ENCODE peak calls at places on chromosomes 4 and X, in four cellular contexts. One of them, this sample, is unnamed.

GRCh38 chrX:70921709-70922352 is 9.1 kb downstream of the SLC7A3 start:
- DNase-seq in astrocyte of the spinal cord: no peak
- DNase-seq in stomach: no peak
- DNase-seq in endodermal cell: no peak
- DNase-seq in this sample: no peak

GRCh38 chr4:176303938-176304337 is 15.8 kb upstream of the SPCS3 start:
- DNase-seq in stomach: no peak
- DNase-seq in endodermal cell: no peak
- DNase-seq in astrocyte of the spinal cord: no peak
- DNase-seq in this sample: no peak

GRCh38 chr4:675980-676870 is 1.9 kb downstream of the MYL5 start:
- DNase-seq in stomach: no peak
- DNase-seq in endodermal cell: no peak
- DNase-seq in astrocyte of the spinal cord: no peak
- DNase-seq in this sample: no peak

GRCh38 chr4:114263233-114263632 is 283.8 kb upstream of the ARSJ start:
- DNase-seq in endodermal cell: no peak
- DNase-seq in stomach: no peak
- DNase-seq in astrocyte of the spinal cord: peak; percentile 59
- DNase-seq in this sample: peak; percentile 54

GRCh38 chr4:41339812-41340809 is 83.4 kb downstream of the UCHL1 start:
- DNase-seq in endodermal cell: peak; percentile 78
- DNase-seq in astrocyte of the spinal cord: peak; percentile 54
- DNase-seq in stomach: no peak
- DNase-seq in this sample: peak; percentile 68

GRCh38 chr4:76447326-76447954 is 12.4 kb downstream of the SHROOM3 start:
- DNase-seq in astrocyte of the spinal cord: peak; percentile 72
- DNase-seq in stomach: no peak
- DNase-seq in endodermal cell: no peak
- DNase-seq in this sample: peak; percentile 70

GRCh38 chr4:79331126-79331876 is 5.4 kb upstream of the NAA11 start:
- DNase-seq in endodermal cell: no peak
- DNase-seq in stomach: no peak
- DNase-seq in astrocyte of the spinal cord: peak; percentile 3
- DNase-seq in this sample: peak; percentile 10

GRCh38 chrX:68852046-68852445 is 23.2 kb downstream of the EFNB1 start:
- DNase-seq in astrocyte of the spinal cord: no peak
- DNase-seq in stomach: no peak
- DNase-seq in endodermal cell: no peak
- DNase-seq in this sample: no peak

DNA sequence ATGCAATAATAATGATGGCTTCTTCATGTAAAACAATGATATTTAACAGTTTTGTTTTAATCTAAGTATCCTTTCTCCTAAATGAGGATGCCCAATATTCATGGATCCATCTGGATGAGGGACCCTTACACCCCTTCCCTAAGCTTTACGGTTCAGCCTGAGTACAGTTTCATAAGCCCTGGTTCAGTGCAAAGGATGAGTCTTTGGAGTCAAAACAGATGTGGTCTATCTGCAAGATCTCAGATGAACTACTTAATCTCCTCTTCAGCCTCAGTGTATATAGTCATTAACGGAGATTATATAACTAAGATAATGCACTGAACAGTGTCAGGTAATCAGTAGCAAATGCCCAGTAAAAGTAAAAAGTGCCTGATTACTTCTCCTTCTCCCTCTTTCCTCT is 22.1 kb downstream of the ANXA5 start:
- DNase-seq in stomach: no peak
- DNase-seq in astrocyte of the spinal cord: no peak
- DNase-seq in endodermal cell: no peak
- DNase-seq in this sample: no peak
- TF ChIP-seq CTCF in stomach: no peak
- TF ChIP-seq CTCF in astrocyte of the spinal cord: no peak
- TF ChIP-seq CTCF in endodermal cell: no peak
- TF ChIP-seq CTCF in this sample: no peak

GRCh38 chr4:168600796-168601583 is 104.1 kb downstream of the PALLD start:
- DNase-seq in endodermal cell: no peak
- DNase-seq in astrocyte of the spinal cord: no peak
- DNase-seq in stomach: no peak
- DNase-seq in this sample: no peak
- H3K4me3 ChIP-seq in endodermal cell: no peak overlapping the region
- H3K4me3 ChIP-seq in astrocyte of the spinal cord: no peak overlapping the region
- H3K4me3 ChIP-seq in stomach: no peak overlapping the region
- H3K4me3 ChIP-seq in this sample: no peak overlapping the region

DNA sequence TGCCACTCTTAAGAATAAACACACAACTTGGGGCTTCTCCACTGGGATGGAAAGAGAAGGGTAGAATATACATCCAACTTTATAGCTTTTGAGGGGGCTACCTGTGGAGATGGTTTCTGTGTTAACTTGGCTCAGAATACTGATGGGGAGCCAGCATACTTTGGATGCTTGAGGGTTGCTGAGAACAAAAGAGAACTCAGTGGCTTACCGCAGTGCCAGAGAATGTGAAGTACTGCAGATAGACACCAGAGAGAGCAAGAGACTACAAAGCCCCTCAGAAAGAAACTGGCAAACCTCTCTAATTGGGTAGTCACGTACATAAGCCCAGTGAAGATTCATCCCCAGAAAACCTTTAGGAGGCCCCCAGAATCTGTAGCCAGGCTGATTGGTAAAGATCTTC is 214.4 kb downstream of the DCHS2 start:
- DNase-seq in stomach: no peak
- DNase-seq in astrocyte of the spinal cord: peak; percentile 32
- DNase-seq in endodermal cell: peak; percentile 84
- DNase-seq in this sample: no peak
- TF ChIP-seq CTCF in stomach: no peak
- TF ChIP-seq CTCF in astrocyte of the spinal cord: no peak
- TF ChIP-seq CTCF in endodermal cell: peak; percentile 66
- TF ChIP-seq CTCF in this sample: no peak

GRCh38 chr4:5789141-5789540 is 78.1 kb downstream of the EVC start:
- DNase-seq in stomach: no peak
- DNase-seq in endodermal cell: no peak
- DNase-seq in astrocyte of the spinal cord: no peak
- DNase-seq in this sample: no peak
- H3K4me3 ChIP-seq in stomach: no peak overlapping the region
- H3K4me3 ChIP-seq in endodermal cell: no peak overlapping the region
- H3K4me3 ChIP-seq in astrocyte of the spinal cord: no peak overlapping the region
- H3K4me3 ChIP-seq in this sample: no peak overlapping the region

GRCh38 chrX:125646195-125646594 is 326.5 kb downstream of the TEX13C start:
- DNase-seq in stomach: no peak
- DNase-seq in endodermal cell: peak; percentile 68
- DNase-seq in astrocyte of the spinal cord: no peak
- DNase-seq in this sample: no peak
- TF ChIP-seq CTCF in stomach: no peak
- TF ChIP-seq CTCF in endodermal cell: peak; percentile 66
- TF ChIP-seq CTCF in astrocyte of the spinal cord: peak; percentile 7
- TF ChIP-seq CTCF in this sample: peak; percentile 11

GRCh38 chr4:53366301-53366716 is 448 bp upstream of the SCFD2 start:
- DNase-seq in stomach: no peak
- DNase-seq in astrocyte of the spinal cord: no peak
- DNase-seq in endodermal cell: no peak
- DNase-seq in this sample: no peak

GRCh38 chr4:53365121-53365485 is 758 bp downstream of the SCFD2 start:
- DNase-seq in stomach: no peak
- DNase-seq in astrocyte of the spinal cord: peak; percentile 18
- DNase-seq in endodermal cell: no peak
- DNase-seq in this sample: peak; percentile 23

GRCh38 chr4:53362093-53362492 is 3.8 kb downstream of the SCFD2 start:
- DNase-seq in endodermal cell: no peak
- DNase-seq in stomach: no peak
- DNase-seq in astrocyte of the spinal cord: no peak
- DNase-seq in this sample: no peak

GRCh38 chr4:53365486-53366300 is at the start of gene SCFD2:
- DNase-seq in stomach: peak; percentile 98
- DNase-seq in astrocyte of the spinal cord: peak; percentile 96
- DNase-seq in endodermal cell: peak; percentile 99
- DNase-seq in this sample: peak; percentile 97

DNA sequence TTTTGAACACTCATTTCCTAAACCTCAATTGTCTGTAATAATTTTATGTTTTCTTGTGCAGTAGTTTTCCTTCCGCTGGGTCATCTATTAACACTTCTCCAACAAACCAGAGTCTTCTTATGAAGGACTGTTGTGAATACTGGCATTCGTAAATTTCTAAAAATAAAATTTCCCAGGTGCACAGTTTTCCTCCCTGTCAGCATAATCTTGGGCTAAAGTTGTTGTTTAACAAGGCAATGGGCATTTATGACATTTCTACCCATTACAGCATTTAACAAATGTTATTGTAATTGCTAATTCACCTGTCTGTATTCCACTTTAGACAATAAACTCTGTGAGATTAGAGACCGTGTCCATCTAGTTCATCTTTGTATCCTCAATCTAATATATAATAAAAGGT is 1.2 kb downstream of the SCFD2 start:
- DNase-seq in endodermal cell: no peak
- DNase-seq in astrocyte of the spinal cord: no peak
- DNase-seq in stomach: no peak
- DNase-seq in this sample: no peak
- H3K4me3 ChIP-seq in endodermal cell: peak overlapping the region; percentile 97
- H3K4me3 ChIP-seq in astrocyte of the spinal cord: peak overlapping the region; percentile 97
- H3K4me3 ChIP-seq in stomach: peak overlapping the region; percentile 99
- H3K4me3 ChIP-seq in this sample: peak overlapping the region; percentile 97

DNA sequence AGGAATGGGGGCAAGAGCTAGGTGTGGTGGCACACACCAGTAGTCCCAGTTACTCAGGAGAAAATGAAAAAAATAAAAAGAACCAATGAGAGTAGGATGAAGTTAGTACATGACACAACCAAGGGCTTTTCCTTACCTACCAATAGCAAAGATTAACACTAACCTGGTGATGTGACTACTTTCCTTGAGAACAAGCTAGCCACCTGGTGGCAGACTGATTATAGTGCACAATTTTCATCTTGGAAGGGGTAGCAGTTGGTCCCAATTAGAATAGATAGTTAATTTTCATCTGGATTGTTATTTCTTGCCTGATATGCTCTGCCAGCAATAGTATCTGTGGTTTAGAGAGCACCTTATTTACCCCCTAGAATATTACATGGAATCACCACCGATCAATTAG is 1216.8 kb upstream of the PABPC4L start:
- DNase-seq in endodermal cell: peak; percentile 56
- DNase-seq in stomach: no peak
- DNase-seq in astrocyte of the spinal cord: no peak
- DNase-seq in this sample: peak; percentile 4
- TF ChIP-seq CTCF in endodermal cell: peak; percentile 78
- TF ChIP-seq CTCF in stomach: no peak
- TF ChIP-seq CTCF in astrocyte of the spinal cord: peak; percentile 44
- TF ChIP-seq CTCF in this sample: peak; percentile 22

This sample was measured in fibroblast of the aortic adventitia.